ENCODE peak calls at places on chromosomes 12 and 14, in five cellular contexts. T is GM12878, A is H1, U is HepG2, H is SK-N-SH. L is an unnamed sample.

GRCh38 chr12:110992909-110993308 is 72.5 kb upstream of the MYL2 start:
- DNase-seq in T (no peak), A (no peak), U (no peak), H (peak), L (no peak)

GRCh38 chr12:12653922-12654321 is 42.1 kb downstream of the GPR19 start:
- DNase-seq in T (no peak), A (no peak), U (no peak), H (no peak), L (no peak)

GRCh38 chr12:96308881-96309280 is 91.4 kb downstream of the CDK17 start:
- DNase-seq in T (no peak), A (no peak), U (no peak), H (no peak), L (no peak)

GRCh38 chr12:100962086-100962712 is 167.6 kb downstream of the ANO4 start:
- DNase-seq in T (no peak), A (no peak), U (no peak), H (no peak), L (no peak)

GRCh38 chr12:69688496-69689427 is 10.3 kb downstream of the BEST3 start:
- DNase-seq in T (no peak), A (peak), U (peak), H (peak), L (peak)

GRCh38 chr14:36981832-36982528 is 190.4 kb downstream of the SLC25A21 start:
- DNase-seq in T (no peak), A (no peak), U (no peak), H (no peak), L (no peak)

GRCh38 chr12:76471579-76471978 is 88.0 kb downstream of the OSBPL8 start:
- DNase-seq in T (no peak), A (no peak), U (no peak), H (no peak), L (no peak)

GRCh38 chr14:92670177-92670576 is 78.2 kb downstream of the LGMN start:
- DNase-seq in T (no peak), A (no peak), U (no peak), H (peak), L (no peak)

GRCh38 chr12:104737682-104738370 is 220.3 kb downstream of the SLC41A2 start:
- DNase-seq in T (no peak), A (no peak), U (no peak), H (no peak), L (no peak)

GRCh38 chr14:23569443-23570151 is 2.0 kb upstream of the AP1G2 start:
- DNase-seq in T (no peak), A (no peak), U (peak), H (peak), L (no peak)

GRCh38 chr12:65881348-65881961 is 57.2 kb downstream of the HMGA2 start:
- DNase-seq in T (no peak), A (no peak), U (no peak), H (no peak), L (no peak)

GRCh38 chr14:75374911-75375310 is 52.9 kb upstream of the JDP2 start:
- DNase-seq in T (no peak), A (no peak), U (no peak), H (no peak), L (no peak)

GRCh38 chr14:50109342-50109741 is 7.0 kb downstream of the VCPKMT start:
- DNase-seq in T (no peak), A (no peak), U (peak), H (peak), L (no peak)

GRCh38 chr12:162467-163307 is 51.3 kb downstream of the SLC6A12 start:
- DNase-seq in T (no peak), A (no peak), U (no peak), H (peak), L (no peak)

GRCh38 chr12:38389581-38389980 is 73.0 kb downstream of the ALG10B start:
- DNase-seq in T (no peak), A (no peak), U (no peak), H (no peak), L (no peak)

GRCh38 chr12:93318720-93319522 is 58.8 kb upstream of the NUDT4 start:
- DNase-seq in T (no peak), A (no peak), U (no peak), H (no peak), L (no peak)

GRCh38 chr12:69701821-69702220 is 2.7 kb upstream of the BEST3 start:
- DNase-seq in T (no peak), A (no peak), U (no peak), H (no peak), L (no peak)

GRCh38 chr12:67026847-67027246 is 242.3 kb upstream of the CAND1 start:
- DNase-seq in T (no peak), A (no peak), U (no peak), H (no peak), L (no peak)

GRCh38 chr12:113416091-113416754 is 6.0 kb upstream of the SDSL start:
- DNase-seq in T (no peak), A (no peak), U (no peak), H (no peak), L (no peak)

GRCh38 chr12:11697670-11698387 is 48.4 kb downstream of the ETV6 start:
- DNase-seq in T (no peak), A (no peak), U (no peak), H (no peak), L (no peak)

GRCh38 chr12:54352022-54352531 is 12.2 kb downstream of the GPR84 start:
- DNase-seq in T (no peak), A (peak), U (no peak), H (peak), L (peak)

GRCh38 chr14:85824526-85824925 is 294.6 kb downstream of the FLRT2 start:
- DNase-seq in T (no peak), A (no peak), U (no peak), H (no peak), L (no peak)

GRCh38 chr14:71237556-71237955 is 330.3 kb downstream of the PCNX1 start:
- DNase-seq in T (no peak), A (no peak), U (no peak), H (no peak), L (no peak)

GRCh38 chr12:5694759-5695409 is 250.2 kb downstream of the ANO2 start:
- DNase-seq in T (no peak), A (no peak), U (no peak), H (no peak), L (no peak)

GRCh38 chr12:114625294-114625851 is 58.6 kb downstream of the TBX3 start:
- DNase-seq in T (no peak), A (peak), U (peak), H (peak), L (peak)

GRCh38 chr12:26847431-26847830 is 14.4 kb upstream of the ITPR2 start:
- DNase-seq in T (no peak), A (no peak), U (no peak), H (no peak), L (no peak)

GRCh38 chr12:26845057-26845666 is 12.2 kb upstream of the ITPR2 start:
- DNase-seq in T (no peak), A (no peak), U (peak), H (peak), L (peak)

GRCh38 chr12:26846419-26846818 is 13.4 kb upstream of the ITPR2 start:
- DNase-seq in T (no peak), A (no peak), U (no peak), H (no peak), L (no peak)

GRCh38 chr12:26848156-26848825 is 15.3 kb upstream of the ITPR2 start:
- DNase-seq in T (no peak), A (no peak), U (no peak), H (no peak), L (no peak)

GRCh38 chr12:26845984-26846383 is 13.0 kb upstream of the ITPR2 start:
- DNase-seq in T (no peak), A (no peak), U (peak), H (peak), L (peak)
- H2AFZ ChIP-seq in T (peak), A (no peak), U (peak), H (peak), L (no peak)

GRCh38 chr14:97931273-97931672 is 1134.1 kb downstream of the VRK1 start:
- DNase-seq in T (no peak), A (no peak), U (no peak), H (no peak), L (no peak)
- TF ChIP-seq CHD2 in T (no peak), A (no peak), U (no peak), H (no peak), L (no peak)

GRCh38 chr14:91058017-91058675 is 2.3 kb downstream of the RPS6KA5 start:
- DNase-seq in T (no peak), A (no peak), U (no peak), H (no peak), L (no peak)
- TF ChIP-seq YY1 in T (no peak), A (no peak), U (no peak), H (no peak), L (no peak)

DNA sequence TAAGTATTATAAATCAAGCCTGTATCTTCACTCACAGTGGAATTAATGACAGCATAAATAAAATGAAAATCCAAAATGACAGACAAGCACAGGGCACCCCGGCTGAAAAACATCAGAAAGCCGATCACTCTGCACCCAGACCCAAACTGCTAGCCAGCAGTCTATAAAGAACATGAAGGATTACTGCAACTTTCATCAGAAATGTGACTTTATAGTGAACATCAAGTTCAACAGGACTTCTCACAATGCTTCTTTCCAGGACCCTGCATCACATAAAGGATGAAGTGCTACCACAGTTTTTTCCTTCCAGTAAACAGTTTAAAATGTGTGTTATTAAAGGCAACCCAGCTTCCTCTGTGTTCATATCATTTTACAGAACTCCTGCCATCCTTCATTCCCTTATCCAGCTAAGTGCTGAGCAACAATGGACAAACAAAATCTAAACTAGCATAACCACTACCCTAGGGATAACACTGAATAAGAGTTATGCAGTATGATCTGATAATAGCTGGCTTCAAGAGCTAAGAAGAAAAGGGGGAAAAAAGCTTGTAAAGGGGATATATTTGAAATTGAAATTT is 280.3 kb upstream of the DIO2 start:
- DNase-seq in T (no peak), A (no peak), U (no peak), H (no peak), L (no peak)
- H2AFZ ChIP-seq in T (no peak), A (no peak), U (no peak), H (no peak), L (no peak)

GRCh38 chr12:131147894-131148293 is 194.2 kb downstream of the ADGRD1 start:
- DNase-seq in T (no peak), A (no peak), U (no peak), H (no peak), L (no peak)
- TF ChIP-seq CHD2 in T (no peak), A (no peak), U (no peak), H (no peak), L (no peak)

GRCh38 chr14:99818503-99819036 is 25.4 kb downstream of the EML1 start:
- DNase-seq in T (no peak), A (no peak), U (no peak), H (no peak), L (no peak)
- TF ChIP-seq YY1 in T (no peak), A (no peak), U (no peak), H (no peak), L (no peak)

GRCh38 chr12:24705741-24706358 is 243.1 kb downstream of the BCAT1 start:
- DNase-seq in T (peak), A (no peak), U (no peak), H (no peak), L (no peak)
- H2AFZ ChIP-seq in T (no peak), A (no peak), U (no peak), H (peak), L (peak)

DNA sequence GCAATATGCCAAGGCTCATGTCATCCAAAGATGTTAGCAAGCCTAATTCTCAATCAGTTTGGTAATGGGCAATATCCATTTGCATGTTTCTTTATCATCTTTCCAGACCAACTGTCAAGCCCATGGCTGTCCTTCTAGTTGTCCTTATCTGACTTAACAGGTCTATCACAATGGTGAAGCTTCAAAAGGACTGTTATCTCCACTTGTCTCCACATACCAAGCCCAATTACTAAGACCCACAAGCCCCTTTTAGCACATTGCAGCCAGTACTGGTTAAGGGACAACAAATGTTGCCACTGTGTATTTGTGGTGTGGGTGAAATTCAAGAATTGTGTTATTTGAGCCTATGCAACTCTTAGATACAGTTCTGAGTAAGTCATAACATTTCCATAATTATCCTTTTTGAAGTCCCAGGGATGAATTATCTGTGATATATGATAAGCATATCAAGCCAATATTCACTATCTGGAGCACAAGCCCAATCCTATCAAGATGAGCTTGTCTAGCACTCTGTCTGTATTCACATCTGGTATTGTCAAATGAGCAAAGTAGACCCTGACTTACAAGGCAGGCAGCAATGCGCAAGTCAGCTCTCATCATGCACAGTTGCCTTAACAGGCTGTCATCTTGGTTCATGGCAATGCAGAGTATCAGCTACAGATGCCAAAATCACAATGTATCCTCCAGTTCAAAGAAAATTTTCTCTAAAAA is 19.3 kb upstream of the ST8SIA1 start:
- DNase-seq in T (no peak), A (no peak), U (no peak), H (no peak), L (no peak)
- TF ChIP-seq CHD2 in T (no peak), A (no peak), U (no peak), H (no peak), L (no peak)